ENCODE peak calls at places on chromosomes 6 and 20, in seven cellular contexts. K is H54; D is adrenal gland; R is stimulated activated CD8-positive, alpha-beta memory T cell treated with anti-CD3 and anti-CD28 coated beads, Interleukin-2, amount 100 ng/mL, for 1 hour; S is Right ventricle myocardium superior; T is M059J; O is esophagus squamous epithelium. V is an unnamed sample.

GRCh38 chr20:57114290-57115005 is 152.0 kb downstream of the BMP7 start:
- DNase-seq in K (no peak), D (no peak), R (no peak), S (no peak), T (no peak), O (no peak), V (no peak)

GRCh38 chr6:114344971-114345274 is 2.1 kb upstream of the HS3ST5 start:
- DNase-seq in K (no peak), D (no peak), R (no peak), S (no peak), T (no peak), O (no peak), V (no peak)

GRCh38 chr20:40728470-40728869 is 39.4 kb upstream of the MAFB start:
- DNase-seq in K (no peak), D (no peak), R (no peak), S (no peak), T (no peak), O (no peak), V (no peak)

GRCh38 chr6:25606151-25606550 is 45.9 kb upstream of the SCGN start:
- DNase-seq in K (no peak), D (no peak), R (no peak), S (no peak), T (no peak), O (no peak), V (no peak)

GRCh38 chr6:28720357-28721231 is 194.9 kb downstream of the GPX5 start:
- DNase-seq in K (no peak), D (no peak), R (no peak), S (no peak), T (no peak), O (no peak), V (no peak)

GRCh38 chr20:38283236-38283635 is 20.7 kb upstream of the BPI start:
- DNase-seq in K (no peak), D (no peak), R (no peak), S (no peak), T (no peak), O (no peak), V (no peak)

GRCh38 chr6:14549319-14549770 is 431.8 kb downstream of the CD83 start:
- DNase-seq in K (no peak), D (no peak), R (no peak), S (no peak), T (no peak), O (no peak), V (no peak)

GRCh38 chr20:40565681-40566040 is 123.4 kb downstream of the MAFB start:
- DNase-seq in K (no peak), D (no peak), R (no peak), S (no peak), T (peak; percentile 13), O (no peak), V (no peak)

GRCh38 chr6:37310980-37311379 is 42.8 kb upstream of the RNF8 start:
- DNase-seq in K (no peak), D (no peak), R (no peak), S (no peak), T (no peak), O (no peak), V (no peak)

GRCh38 chr6:155077784-155078183 is 82.7 kb downstream of the TIAM2 start:
- DNase-seq in K (no peak), D (peak; percentile 14), R (no peak), S (no peak), T (no peak), O (no peak), V (no peak)

GRCh38 chr6:110355031-110355430 is 3.1 kb downstream of the METTL24 start:
- DNase-seq in K (no peak), D (no peak), R (no peak), S (no peak), T (no peak), O (no peak), V (no peak)

GRCh38 chr20:38534756-38535155 is 46.2 kb upstream of the ADIG start:
- DNase-seq in K (no peak), D (no peak), R (no peak), S (no peak), T (no peak), O (no peak), V (no peak)

GRCh38 chr6:133833905-133834304 is 55.0 kb upstream of the TCF21 start:
- DNase-seq in K (no peak), D (no peak), R (no peak), S (peak; percentile 42), T (no peak), O (no peak), V (no peak)

GRCh38 chr6:40177596-40177995 is 243.3 kb upstream of the MOCS1 start:
- DNase-seq in K (no peak), D (no peak), R (no peak), S (no peak), T (no peak), O (no peak), V (no peak)

GRCh38 chr6:136963259-136963658 is 41.2 kb downstream of the SLC35D3 start:
- DNase-seq in K (no peak), D (no peak), R (no peak), S (no peak), T (no peak), O (no peak), V (no peak)

GRCh38 chr6:41073968-41074691 is 1.4 kb downstream of the NFYA start:
- DNase-seq in K (no peak), D (no peak), R (no peak), S (no peak), T (peak; percentile 20), O (no peak), V (no peak)

GRCh38 chr6:30855429-30856069 is 28.8 kb upstream of the DDR1 start:
- DNase-seq in K (no peak), D (no peak), R (no peak), S (no peak), T (no peak), O (no peak), V (no peak)

GRCh38 chr20:50389808-50390684 is 120.1 kb upstream of the PTPN1 start:
- DNase-seq in K (no peak), D (no peak), R (no peak), S (peak; percentile 42), T (no peak), O (no peak), V (no peak)

GRCh38 chr6:119887671-119888070 is 538.1 kb upstream of the MAN1A1 start:
- DNase-seq in K (no peak), D (no peak), R (no peak), S (no peak), T (no peak), O (no peak), V (no peak)

GRCh38 chr6:74115674-74116073 is 419.7 kb downstream of the CD109 start:
- DNase-seq in K (no peak), D (no peak), R (no peak), S (no peak), T (peak; percentile 15), O (no peak), V (no peak)

GRCh38 chr6:40556023-40556422 is 31.1 kb downstream of the LRFN2 start:
- DNase-seq in K (no peak), D (no peak), R (no peak), S (no peak), T (no peak), O (no peak), V (no peak)

GRCh38 chr20:21361266-21361665 is 36.1 kb downstream of the NKX2-4 start:
- DNase-seq in K (no peak), D (no peak), R (no peak), S (no peak), T (peak; percentile 66), O (no peak), V (no peak)

GRCh38 chr6:125748534-125749111 is 809 bp upstream of the HEY2 start:
- DNase-seq in K (no peak), D (no peak), R (no peak), S (no peak), T (peak; percentile 47), O (no peak), V (no peak)

GRCh38 chr6:393391-394221 is 2.1 kb downstream of the IRF4 start:
- DNase-seq in K (no peak), D (no peak), R (no peak), S (no peak), T (no peak), O (no peak), V (no peak)

GRCh38 chr20:20224806-20225205 is 143.1 kb upstream of the INSM1 start:
- DNase-seq in K (no peak), D (no peak), R (no peak), S (no peak), T (peak; percentile 79), O (no peak), V (no peak)

GRCh38 chr6:108589244-108589730 is 28.6 kb downstream of the FOXO3 start:
- DNase-seq in K (no peak), D (peak; percentile 42), R (no peak), S (peak; percentile 87), T (peak; percentile 76), O (no peak), V (no peak)

GRCh38 chr6:23027281-23027680 is 457.9 kb downstream of the HDGFL1 start:
- DNase-seq in K (no peak), D (no peak), R (no peak), S (no peak), T (no peak), O (no peak), V (no peak)

GRCh38 chr6:38739532-38739931 is 24.4 kb downstream of the DNAH8 start:
- DNase-seq in K (no peak), D (no peak), R (no peak), S (no peak), T (no peak), O (no peak), V (no peak)

GRCh38 chr20:62980970-62981369 is 25.8 kb downstream of the BHLHE23 start:
- DNase-seq in K (no peak), D (no peak), R (peak; percentile 25), S (no peak), T (peak; percentile 41), O (no peak), V (no peak)

GRCh38 chr20:24735263-24735662 is 213.8 kb upstream of the CST7 start:
- DNase-seq in K (no peak), D (no peak), R (no peak), S (no peak), T (peak; percentile 27), O (no peak), V (no peak)